ENCODE peak calls at places on chromosomes 7 and 10, in four cellular contexts. L is AG04450, B is esophagus squamous epithelium, N is left ventricle myocardium inferior. M is an unnamed sample.

GRCh38 chr10:69883256-69883655 is 81.5 kb downstream of the COL13A1 start:
- DNase-seq in B (no peak), N (no peak), L (no peak), M (no peak)

GRCh38 chr10:70552585-70552984 is 50.0 kb downstream of the PRF1 start:
- DNase-seq in N (no peak), B (no peak), L (peak; percentile 10), M (no peak)

GRCh38 chr7:1123721-1124120 is 35.8 kb downstream of the GPER1 start:
- DNase-seq in B (no peak), N (peak; percentile 87), L (peak; percentile 61), M (no peak)

GRCh38 chr7:35258125-35258890 is 4.4 kb upstream of the TBX20 start:
- DNase-seq in L (no peak), N (peak; percentile 38), B (no peak), M (no peak)

GRCh38 chr7:113199841-113200240 is 81.5 kb upstream of the SMIM30 start:
- DNase-seq in B (no peak), L (peak; percentile 42), N (no peak), M (no peak)

GRCh38 chr7:113636727-113637421 is 281.9 kb downstream of the PPP1R3A start:
- DNase-seq in B (no peak), L (peak; percentile 30), N (no peak), M (no peak)

GRCh38 chr7:87148332-87148955 is 3.8 kb upstream of the DMTF1 start:
- DNase-seq in N (no peak), L (no peak), B (no peak), M (no peak)

GRCh38 chr10:126902157-126902556 is 3.1 kb upstream of the DOCK1 start:
- DNase-seq in L (peak; percentile 26), N (no peak), B (no peak), M (no peak)

GRCh38 chr7:101575168-101575567 is 53.9 kb downstream of the MYL10 start:
- DNase-seq in B (no peak), N (no peak), L (no peak), M (no peak)

GRCh38 chr7:2637505-2638223 is 5.9 kb downstream of the TTYH3 start:
- DNase-seq in N (peak; percentile 71), L (no peak), B (peak; percentile 38), M (no peak)

DNA sequence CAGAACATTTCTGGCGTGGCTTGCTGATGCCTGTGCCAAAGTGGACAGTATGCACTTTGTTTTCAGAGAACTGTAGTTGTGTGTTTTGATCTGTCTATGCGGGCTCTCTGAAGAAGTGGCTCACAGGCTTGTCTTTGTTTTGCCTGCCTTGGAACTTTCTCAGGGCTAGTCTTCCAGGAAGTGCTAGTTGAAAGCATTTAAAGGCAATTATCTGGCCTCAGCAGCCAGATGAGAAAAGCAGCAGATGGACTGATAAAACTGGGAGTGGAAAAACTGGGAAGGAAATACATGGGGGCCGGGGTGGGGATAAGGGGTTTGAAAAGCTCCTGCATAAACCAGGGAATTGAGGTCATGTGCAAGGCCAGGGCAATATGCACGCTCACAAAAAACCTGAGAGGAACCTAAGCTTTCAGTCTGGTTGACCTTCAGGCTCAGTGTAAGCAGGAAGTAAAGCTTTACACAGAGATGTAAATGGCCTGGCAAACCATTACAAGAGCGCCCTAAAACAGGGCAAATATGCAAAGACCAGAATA is 94.5 kb downstream of the ZNF33B start:
- DNase-seq in N (no peak), B (no peak), L (no peak), M (no peak)
- H3K9me3 ChIP-seq in N (peaks cover 86% of the 10 kb centered on the region), B (peaks cover 71% of the 10 kb centered on the region), L (peaks cover 10% of the 10 kb centered on the region), M (peaks cover 13% of the 10 kb centered on the region)

GRCh38 chr10:42523098-42523497 is 115.3 kb downstream of the ZNF33B start:
- DNase-seq in L (no peak), N (no peak), B (no peak), M (no peak)

GRCh38 chr10:42519079-42519478 is 119.3 kb downstream of the ZNF33B start:
- DNase-seq in B (no peak), L (no peak), N (no peak), M (no peak)

GRCh38 chr10:42513921-42514320 is 124.4 kb downstream of the ZNF33B start:
- DNase-seq in N (no peak), B (no peak), L (no peak), M (no peak)

DNA sequence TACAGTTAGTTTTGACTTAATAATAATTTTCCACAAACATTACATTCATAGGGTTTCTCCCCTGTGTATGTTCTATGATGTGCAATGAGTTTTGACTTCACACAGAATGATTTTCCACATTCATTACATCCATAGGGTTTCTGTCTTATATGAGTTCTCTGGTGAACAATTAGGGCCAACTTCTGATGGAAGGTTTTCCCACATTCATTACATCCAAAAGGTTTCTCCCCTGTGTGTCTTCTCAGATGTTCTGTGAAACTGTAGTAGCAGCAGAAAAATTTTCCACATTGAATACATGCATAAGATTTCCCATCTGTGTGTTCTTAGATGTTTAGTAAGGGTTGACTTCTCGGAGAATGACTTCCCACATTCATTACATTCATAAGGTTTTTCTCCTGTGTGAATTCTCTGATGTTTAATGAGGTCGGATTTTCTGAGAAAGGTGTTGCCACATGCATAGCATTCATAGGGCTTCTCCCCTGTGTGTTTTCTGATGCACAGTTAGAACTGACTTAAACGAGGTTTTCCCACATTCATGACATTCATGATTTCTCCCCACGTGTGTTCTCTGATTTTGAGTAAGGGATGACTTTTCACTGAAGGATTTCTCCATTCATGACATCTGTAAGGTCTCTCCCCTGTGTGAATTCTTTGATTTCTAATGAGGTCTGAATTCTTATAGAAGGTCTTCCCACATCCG is 118.5 kb downstream of the ZNF33B start:
- DNase-seq in L (no peak), N (no peak), B (no peak), M (no peak)
- H3K9me3 ChIP-seq in L (peaks cover 34% of the 10 kb centered on the region), N (peaks cover 100% of the 10 kb centered on the region), B (peaks cover 100% of the 10 kb centered on the region), M (peaks cover 75% of the 10 kb centered on the region)

DNA sequence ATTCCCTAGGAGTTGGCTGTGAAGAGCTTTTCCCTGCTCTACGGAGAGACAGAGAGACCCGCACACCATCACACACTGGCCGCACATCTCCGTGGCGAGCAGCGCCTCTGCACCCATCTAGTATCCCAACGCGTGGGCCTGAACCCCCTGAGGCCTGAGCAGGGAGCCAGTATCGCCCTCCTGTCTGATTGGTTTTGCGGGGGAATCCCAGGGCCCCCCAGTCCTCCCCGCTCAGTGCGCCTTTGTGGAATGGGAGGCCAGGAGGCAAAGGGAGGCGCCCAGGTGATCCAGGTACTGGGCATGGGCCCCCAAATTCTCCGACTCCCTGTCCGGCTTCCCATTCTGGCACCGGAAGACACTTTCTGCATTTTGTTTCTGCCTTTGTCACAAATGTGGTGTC is 344.3 kb downstream of the GLRX3 start:
- DNase-seq in N (no peak), L (no peak), B (no peak), M (no peak)
- H3K9me3 ChIP-seq in N (no peaks in the 10 kb centered on the region), L (peaks cover 92% of the 10 kb centered on the region), B (no peaks in the 10 kb centered on the region), M (no peaks in the 10 kb centered on the region)

GRCh38 chr7:157515342-157516041 is 178.7 kb downstream of the DNAJB6 start:
- DNase-seq in B (no peak), N (no peak), L (no peak), M (no peak)

GRCh38 chr7:157513682-157514081 is 176.9 kb downstream of the DNAJB6 start:
- DNase-seq in B (no peak), N (no peak), L (no peak), M (no peak)

GRCh38 chr7:157513162-157513621 is 176.4 kb downstream of the DNAJB6 start:
- DNase-seq in B (no peak), N (no peak), L (no peak), M (no peak)

GRCh38 chr7:157514746-157515145 is 177.9 kb downstream of the DNAJB6 start:
- DNase-seq in L (no peak), B (no peak), N (no peak), M (no peak)

GRCh38 chr7:157514306-157514705 is 177.5 kb downstream of the DNAJB6 start:
- DNase-seq in L (no peak), N (no peak), B (no peak), M (no peak)
- H3K9me3 ChIP-seq in L (peaks cover 58% of the 10 kb centered on the region), N (peaks cover 21% of the 10 kb centered on the region), B (no peaks in the 10 kb centered on the region), M (no peaks in the 10 kb centered on the region)

DNA sequence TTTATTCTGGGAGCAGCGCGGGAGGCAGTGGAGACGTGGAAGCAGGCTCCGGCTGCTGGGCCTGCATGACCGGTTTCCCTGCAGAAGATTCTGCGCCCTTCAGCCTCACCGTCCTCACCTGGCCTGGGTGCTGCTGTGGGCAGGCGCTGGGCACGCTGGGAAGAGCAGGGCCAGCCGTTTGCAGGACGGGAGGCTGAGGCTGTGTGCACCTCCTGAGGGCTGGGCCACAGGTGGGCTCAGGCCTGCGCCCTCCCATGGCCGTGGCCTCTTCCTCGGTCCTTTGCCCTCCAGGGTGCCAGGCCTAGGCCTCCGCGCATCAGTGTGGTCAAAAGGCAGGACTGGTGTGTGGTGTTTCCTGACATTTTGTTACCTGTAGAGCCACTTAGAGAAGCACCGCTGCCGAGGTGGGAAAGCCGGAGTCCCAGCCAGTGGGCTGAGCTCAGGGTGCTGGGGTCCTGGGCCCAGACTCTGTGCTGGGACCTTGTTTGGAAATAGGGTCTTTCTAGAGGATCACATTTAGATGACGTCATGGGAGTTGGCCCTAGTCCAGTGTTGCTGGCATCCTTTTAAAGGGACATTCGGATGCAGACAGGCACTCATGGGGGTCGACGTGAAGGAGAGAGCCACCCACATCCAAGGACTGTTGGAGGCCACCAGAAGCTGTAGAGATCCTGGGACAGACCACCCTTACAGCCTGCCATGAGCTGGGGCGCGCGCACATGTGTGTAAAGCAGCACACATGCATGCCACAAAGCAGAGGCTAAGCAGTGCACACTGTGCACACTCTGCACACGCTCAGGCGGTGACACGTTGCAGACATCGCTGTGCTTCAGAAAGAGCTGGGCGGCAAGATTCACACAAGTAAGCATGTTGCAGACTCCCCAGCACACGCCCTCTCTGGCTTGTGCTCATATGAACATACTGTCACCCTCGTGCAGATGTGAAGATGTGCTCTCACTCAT is 478.5 kb downstream of the DNAJB6 start:
- DNase-seq in L (no peak), N (no peak), B (no peak), M (no peak)
- H3K9me3 ChIP-seq in L (peaks cover 100% of the 10 kb centered on the region), N (no peaks in the 10 kb centered on the region), B (no peaks in the 10 kb centered on the region), M (no peaks in the 10 kb centered on the region)

M was measured in effector memory CD4-positive, alpha-beta T cell.